ENCODE peak calls at places on chromosomes 3 and 15, in eight cellular contexts. One of them, this sample, is unnamed.

GRCh38 chr3:185687479-185687878 is 101.4 kb downstream of the SENP2 start:
- DNase-seq in tibial artery: no peak
- DNase-seq in esophagus squamous epithelium: no peak
- DNase-seq in heart right ventricle: no peak
- DNase-seq in psoas muscle: no peak
- DNase-seq in A549: no peak
- DNase-seq in HCT116: no peak
- DNase-seq in RWPE2: no peak
- DNase-seq in this sample: no peak

GRCh38 chr3:114902691-114903101 is 244.4 kb downstream of the ZBTB20 start:
- DNase-seq in tibial artery: no peak
- DNase-seq in esophagus squamous epithelium: no peak
- DNase-seq in heart right ventricle: no peak
- DNase-seq in psoas muscle: no peak
- DNase-seq in A549: no peak
- DNase-seq in HCT116: no peak
- DNase-seq in RWPE2: no peak
- DNase-seq in this sample: peak; percentile 21

GRCh38 chr15:58546635-58547627 is 115.1 kb downstream of the LIPC start:
- DNase-seq in tibial artery: peak; percentile 49
- DNase-seq in esophagus squamous epithelium: no peak
- DNase-seq in heart right ventricle: peak; percentile 76
- DNase-seq in psoas muscle: peak; percentile 80
- DNase-seq in A549: peak; percentile 93
- DNase-seq in HCT116: peak; percentile 76
- DNase-seq in RWPE2: no peak
- DNase-seq in this sample: peak; percentile 79

GRCh38 chr3:132880986-132881385 is 157.2 kb upstream of the TMEM108 start:
- DNase-seq in tibial artery: no peak
- DNase-seq in esophagus squamous epithelium: no peak
- DNase-seq in heart right ventricle: no peak
- DNase-seq in psoas muscle: no peak
- DNase-seq in A549: no peak
- DNase-seq in HCT116: no peak
- DNase-seq in RWPE2: no peak
- DNase-seq in this sample: no peak

GRCh38 chr15:90037961-90038633 is 37.0 kb downstream of the ZNF710 start:
- DNase-seq in tibial artery: no peak
- DNase-seq in esophagus squamous epithelium: no peak
- DNase-seq in heart right ventricle: no peak
- DNase-seq in psoas muscle: no peak
- DNase-seq in A549: no peak
- DNase-seq in HCT116: no peak
- DNase-seq in RWPE2: peak; percentile 65
- DNase-seq in this sample: peak; percentile 45

GRCh38 chr3:197690754-197691153 is 46.0 kb downstream of the RUBCN start:
- DNase-seq in tibial artery: no peak
- DNase-seq in esophagus squamous epithelium: no peak
- DNase-seq in heart right ventricle: no peak
- DNase-seq in psoas muscle: no peak
- DNase-seq in A549: no peak
- DNase-seq in HCT116: no peak
- DNase-seq in RWPE2: no peak
- DNase-seq in this sample: no peak

GRCh38 chr3:52441772-52442332 is 3.1 kb downstream of the SEMA3G start:
- DNase-seq in tibial artery: no peak
- DNase-seq in esophagus squamous epithelium: no peak
- DNase-seq in heart right ventricle: no peak
- DNase-seq in psoas muscle: no peak
- DNase-seq in A549: no peak
- DNase-seq in HCT116: no peak
- DNase-seq in RWPE2: no peak
- DNase-seq in this sample: no peak

GRCh38 chr15:57595011-57595866 is 3.5 kb downstream of the MYZAP start:
- DNase-seq in tibial artery: no peak
- DNase-seq in esophagus squamous epithelium: no peak
- DNase-seq in heart right ventricle: peak; percentile 65
- DNase-seq in psoas muscle: no peak
- DNase-seq in A549: no peak
- DNase-seq in HCT116: no peak
- DNase-seq in RWPE2: no peak
- DNase-seq in this sample: no peak

GRCh38 chr3:151209652-151210051 is 6.6 kb upstream of the GPR171 start:
- DNase-seq in tibial artery: no peak
- DNase-seq in esophagus squamous epithelium: no peak
- DNase-seq in heart right ventricle: no peak
- DNase-seq in psoas muscle: no peak
- DNase-seq in A549: no peak
- DNase-seq in HCT116: no peak
- DNase-seq in RWPE2: no peak
- DNase-seq in this sample: no peak

GRCh38 chr3:48187579-48188265 is 495 bp downstream of the CDC25A start:
- DNase-seq in tibial artery: peak; percentile 58
- DNase-seq in esophagus squamous epithelium: peak; percentile 19
- DNase-seq in heart right ventricle: peak; percentile 44
- DNase-seq in psoas muscle: peak; percentile 86
- DNase-seq in A549: no peak
- DNase-seq in HCT116: no peak
- DNase-seq in RWPE2: peak; percentile 82
- DNase-seq in this sample: no peak

GRCh38 chr3:29167180-29167579 is 113.7 kb upstream of the RBMS3 start:
- DNase-seq in tibial artery: no peak
- DNase-seq in esophagus squamous epithelium: no peak
- DNase-seq in heart right ventricle: no peak
- DNase-seq in psoas muscle: no peak
- DNase-seq in A549: no peak
- DNase-seq in HCT116: no peak
- DNase-seq in RWPE2: no peak
- DNase-seq in this sample: no peak

GRCh38 chr3:42012935-42013651 is 51.2 kb upstream of the ULK4 start:
- DNase-seq in tibial artery: peak; percentile 53
- DNase-seq in esophagus squamous epithelium: peak; percentile 34
- DNase-seq in heart right ventricle: peak; percentile 74
- DNase-seq in psoas muscle: peak; percentile 85
- DNase-seq in A549: peak; percentile 56
- DNase-seq in HCT116: peak; percentile 18
- DNase-seq in RWPE2: no peak
- DNase-seq in this sample: peak; percentile 70

GRCh38 chr15:89998141-89998661 is 2.9 kb upstream of the ZNF710 start:
- DNase-seq in tibial artery: no peak
- DNase-seq in esophagus squamous epithelium: no peak
- DNase-seq in heart right ventricle: no peak
- DNase-seq in psoas muscle: no peak
- DNase-seq in A549: peak; percentile 92
- DNase-seq in HCT116: peak; percentile 69
- DNase-seq in RWPE2: peak; percentile 79
- DNase-seq in this sample: peak; percentile 81

GRCh38 chr3:129855454-129856419 is 37.8 kb downstream of the TMCC1 start:
- DNase-seq in tibial artery: no peak
- DNase-seq in esophagus squamous epithelium: no peak
- DNase-seq in heart right ventricle: no peak
- DNase-seq in psoas muscle: no peak
- DNase-seq in A549: peak; percentile 23
- DNase-seq in HCT116: peak; percentile 4
- DNase-seq in RWPE2: no peak
- DNase-seq in this sample: peak; percentile 43

GRCh38 chr3:14152233-14152962 is 26.0 kb downstream of the XPC start:
- DNase-seq in tibial artery: no peak
- DNase-seq in esophagus squamous epithelium: no peak
- DNase-seq in heart right ventricle: no peak
- DNase-seq in psoas muscle: no peak
- DNase-seq in A549: peak; percentile 41
- DNase-seq in HCT116: no peak
- DNase-seq in RWPE2: no peak
- DNase-seq in this sample: no peak

GRCh38 chr15:96327155-96327741 is 3.3 kb upstream of the NR2F2 start:
- DNase-seq in tibial artery: peak; percentile 27
- DNase-seq in esophagus squamous epithelium: no peak
- DNase-seq in heart right ventricle: no peak
- DNase-seq in psoas muscle: no peak
- DNase-seq in A549: peak; percentile 82
- DNase-seq in HCT116: peak; percentile 73
- DNase-seq in RWPE2: no peak
- DNase-seq in this sample: peak; percentile 92

GRCh38 chr3:99485286-99485685 is 153.1 kb upstream of the COL8A1 start:
- DNase-seq in tibial artery: no peak
- DNase-seq in esophagus squamous epithelium: no peak
- DNase-seq in heart right ventricle: no peak
- DNase-seq in psoas muscle: no peak
- DNase-seq in A549: no peak
- DNase-seq in HCT116: no peak
- DNase-seq in RWPE2: no peak
- DNase-seq in this sample: no peak

GRCh38 chr15:39575180-39575579 is 5.7 kb upstream of the THBS1 start:
- DNase-seq in tibial artery: no peak
- DNase-seq in esophagus squamous epithelium: no peak
- DNase-seq in heart right ventricle: no peak
- DNase-seq in psoas muscle: no peak
- DNase-seq in A549: no peak
- DNase-seq in HCT116: no peak
- DNase-seq in RWPE2: no peak
- DNase-seq in this sample: no peak

GRCh38 chr15:85879334-85880163 is 84.8 kb upstream of the KLHL25 start:
- DNase-seq in tibial artery: no peak
- DNase-seq in esophagus squamous epithelium: no peak
- DNase-seq in heart right ventricle: no peak
- DNase-seq in psoas muscle: no peak
- DNase-seq in A549: no peak
- DNase-seq in HCT116: no peak
- DNase-seq in RWPE2: no peak
- DNase-seq in this sample: no peak

GRCh38 chr15:57731543-57732103 is 25.1 kb downstream of the POLR2M start:
- DNase-seq in tibial artery: no peak
- DNase-seq in esophagus squamous epithelium: no peak
- DNase-seq in heart right ventricle: no peak
- DNase-seq in psoas muscle: no peak
- DNase-seq in A549: no peak
- DNase-seq in HCT116: no peak
- DNase-seq in RWPE2: no peak
- DNase-seq in this sample: no peak

GRCh38 chr15:90838066-90838465 is 30.3 kb upstream of the FURIN start:
- DNase-seq in tibial artery: no peak
- DNase-seq in esophagus squamous epithelium: no peak
- DNase-seq in heart right ventricle: no peak
- DNase-seq in psoas muscle: no peak
- DNase-seq in A549: no peak
- DNase-seq in HCT116: no peak
- DNase-seq in RWPE2: no peak
- DNase-seq in this sample: no peak

GRCh38 chr15:52078876-52079700 is 33.5 kb downstream of the BCL2L10 start:
- DNase-seq in tibial artery: peak; percentile 81
- DNase-seq in esophagus squamous epithelium: no peak
- DNase-seq in heart right ventricle: peak; percentile 83
- DNase-seq in psoas muscle: peak; percentile 90
- DNase-seq in A549: peak; percentile 79
- DNase-seq in HCT116: peak; percentile 54
- DNase-seq in RWPE2: peak; percentile 90
- DNase-seq in this sample: peak; percentile 67

GRCh38 chr15:41894791-41895463 is 1.1 kb upstream of the SPTBN5 start:
- DNase-seq in tibial artery: peak; percentile 79
- DNase-seq in esophagus squamous epithelium: peak; percentile 11
- DNase-seq in heart right ventricle: peak; percentile 82
- DNase-seq in psoas muscle: peak; percentile 83
- DNase-seq in A549: no peak
- DNase-seq in HCT116: peak; percentile 44
- DNase-seq in RWPE2: peak; percentile 97
- DNase-seq in this sample: peak; percentile 88

GRCh38 chr15:84826369-84826823 is 9.2 kb downstream of the ALPK3 start:
- DNase-seq in tibial artery: peak; percentile 65
- DNase-seq in esophagus squamous epithelium: no peak
- DNase-seq in heart right ventricle: no peak
- DNase-seq in psoas muscle: peak; percentile 74
- DNase-seq in A549: peak; percentile 75
- DNase-seq in HCT116: peak; percentile 56
- DNase-seq in RWPE2: no peak
- DNase-seq in this sample: no peak

GRCh38 chr3:156407617-156408225 is 147.2 kb downstream of the SSR3 start:
- DNase-seq in tibial artery: no peak
- DNase-seq in esophagus squamous epithelium: no peak
- DNase-seq in heart right ventricle: no peak
- DNase-seq in psoas muscle: no peak
- DNase-seq in A549: no peak
- DNase-seq in HCT116: no peak
- DNase-seq in RWPE2: no peak
- DNase-seq in this sample: no peak

GRCh38 chr15:73978896-73979295 is 13.2 kb downstream of the STOML1 start:
- DNase-seq in tibial artery: no peak
- DNase-seq in esophagus squamous epithelium: no peak
- DNase-seq in heart right ventricle: no peak
- DNase-seq in psoas muscle: no peak
- DNase-seq in A549: no peak
- DNase-seq in HCT116: no peak
- DNase-seq in RWPE2: no peak
- DNase-seq in this sample: no peak
- H3K4me1 ChIP-seq in tibial artery: peaks cover 31% of the 10 kb centered on the region
- H3K4me1 ChIP-seq in esophagus squamous epithelium: peaks cover 41% of the 10 kb centered on the region
- H3K4me1 ChIP-seq in heart right ventricle: peaks cover 32% of the 10 kb centered on the region
- H3K4me1 ChIP-seq in psoas muscle: peaks cover 31% of the 10 kb centered on the region
- H3K4me1 ChIP-seq in A549: peaks cover 14% of the 10 kb centered on the region
- H3K4me1 ChIP-seq in HCT116: peaks cover 23% of the 10 kb centered on the region
- H3K4me1 ChIP-seq in RWPE2: peaks cover 25% of the 10 kb centered on the region
- H3K4me1 ChIP-seq in this sample: peaks cover 26% of the 10 kb centered on the region

GRCh38 chr3:119663885-119664284 is 3.5 kb upstream of the POPDC2 start:
- DNase-seq in tibial artery: no peak
- DNase-seq in esophagus squamous epithelium: no peak
- DNase-seq in heart right ventricle: no peak
- DNase-seq in psoas muscle: no peak
- DNase-seq in A549: no peak
- DNase-seq in HCT116: no peak
- DNase-seq in RWPE2: no peak
- DNase-seq in this sample: no peak
- H3K4me1 ChIP-seq in tibial artery: peaks cover 30% of the 10 kb centered on the region
- H3K4me1 ChIP-seq in esophagus squamous epithelium: peaks cover 12% of the 10 kb centered on the region
- H3K4me1 ChIP-seq in heart right ventricle: peaks cover 60% of the 10 kb centered on the region
- H3K4me1 ChIP-seq in psoas muscle: peaks cover 51% of the 10 kb centered on the region
- H3K4me1 ChIP-seq in A549: peaks cover 8% of the 10 kb centered on the region
- H3K4me1 ChIP-seq in HCT116: no peaks in the 10 kb centered on the region
- H3K4me1 ChIP-seq in RWPE2: peaks cover 16% of the 10 kb centered on the region
- H3K4me1 ChIP-seq in this sample: no peaks in the 10 kb centered on the region

GRCh38 chr3:65344846-65345245 is 657.0 kb upstream of the ADAMTS9 start:
- DNase-seq in tibial artery: no peak
- DNase-seq in esophagus squamous epithelium: no peak
- DNase-seq in heart right ventricle: no peak
- DNase-seq in psoas muscle: no peak
- DNase-seq in A549: no peak
- DNase-seq in HCT116: no peak
- DNase-seq in RWPE2: no peak
- DNase-seq in this sample: no peak
- H3K4me1 ChIP-seq in tibial artery: no peaks in the 10 kb centered on the region
- H3K4me1 ChIP-seq in esophagus squamous epithelium: no peaks in the 10 kb centered on the region
- H3K4me1 ChIP-seq in heart right ventricle: peaks cover 22% of the 10 kb centered on the region
- H3K4me1 ChIP-seq in psoas muscle: no peaks in the 10 kb centered on the region
- H3K4me1 ChIP-seq in A549: no peaks in the 10 kb centered on the region
- H3K4me1 ChIP-seq in HCT116: no peaks in the 10 kb centered on the region
- H3K4me1 ChIP-seq in RWPE2: no peaks in the 10 kb centered on the region
- H3K4me1 ChIP-seq in this sample: no peaks in the 10 kb centered on the region

DNA sequence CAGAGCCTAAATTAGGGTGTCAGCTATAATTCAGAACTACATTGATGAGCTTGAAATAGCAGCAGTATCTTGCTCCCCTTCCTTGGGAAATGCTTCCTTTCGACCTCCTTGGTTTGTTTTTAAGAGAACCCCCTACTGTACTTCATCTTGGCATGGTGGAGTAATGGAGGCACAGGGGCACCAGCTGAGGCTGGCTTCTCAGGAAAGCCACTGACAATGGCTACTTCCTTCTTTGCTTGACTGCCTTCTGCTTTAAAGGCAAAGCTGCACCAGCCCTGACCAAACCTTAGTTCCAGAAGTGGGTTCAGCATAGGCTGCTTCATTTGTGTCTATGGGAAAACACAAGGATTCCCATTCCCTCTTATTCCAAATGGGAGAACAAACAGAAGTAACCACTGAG is 1.5 kb upstream of the FBXL22 start:
- DNase-seq in tibial artery: no peak
- DNase-seq in esophagus squamous epithelium: no peak
- DNase-seq in heart right ventricle: no peak
- DNase-seq in psoas muscle: no peak
- DNase-seq in A549: no peak
- DNase-seq in HCT116: no peak
- DNase-seq in RWPE2: no peak
- DNase-seq in this sample: no peak
- H3K4me1 ChIP-seq in tibial artery: peaks cover 61% of the 10 kb centered on the region
- H3K4me1 ChIP-seq in esophagus squamous epithelium: peaks cover 67% of the 10 kb centered on the region
- H3K4me1 ChIP-seq in heart right ventricle: peaks cover 57% of the 10 kb centered on the region
- H3K4me1 ChIP-seq in psoas muscle: peaks cover 47% of the 10 kb centered on the region
- H3K4me1 ChIP-seq in A549: peaks cover 15% of the 10 kb centered on the region
- H3K4me1 ChIP-seq in HCT116: peaks cover 9% of the 10 kb centered on the region
- H3K4me1 ChIP-seq in RWPE2: no peaks in the 10 kb centered on the region
- H3K4me1 ChIP-seq in this sample: peaks cover 15% of the 10 kb centered on the region